ENCODE peak calls at places on chromosomes 13 and 19, in ten cellular contexts. One of them, this sample, is unnamed.

GRCh38 chr13:87123987-87124784 is 547.0 kb upstream of the SLITRK5 start:
- DNase-seq in cardiac muscle cell: peak; percentile 19
- DNase-seq in left lobe of liver: no peak
- DNase-seq in neural crest cell: no peak
- DNase-seq in NCI-H1092: no peak
- DNase-seq in NCI-H460: peak; percentile 71
- DNase-seq in GM04504: peak; percentile 36
- DNase-seq in EL: peak; percentile 0
- DNase-seq in fibroblast of lung: peak; percentile 100
- DNase-seq in CD8-positive, alpha-beta T cell: no peak
- DNase-seq in this sample: peak; percentile 29

GRCh38 chr13:98992355-98992754 is 14.5 kb upstream of the DOCK9 start:
- DNase-seq in GM04504: no peak
- DNase-seq in NCI-H1092: no peak
- DNase-seq in CD8-positive, alpha-beta T cell: no peak
- DNase-seq in fibroblast of lung: no peak
- DNase-seq in EL: no peak
- DNase-seq in cardiac muscle cell: no peak
- DNase-seq in left lobe of liver: no peak
- DNase-seq in NCI-H460: no peak
- DNase-seq in neural crest cell: no peak
- DNase-seq in this sample: no peak

GRCh38 chr13:27792393-27793218 is at the start of gene GSX1:
- DNase-seq in neural crest cell: peak; percentile 74
- DNase-seq in NCI-H460: peak; percentile 56
- DNase-seq in fibroblast of lung: peak; percentile 74
- DNase-seq in GM04504: peak; percentile 24
- DNase-seq in NCI-H1092: no peak
- DNase-seq in EL: peak; percentile 55
- DNase-seq in left lobe of liver: peak; percentile 57
- DNase-seq in CD8-positive, alpha-beta T cell: no peak
- DNase-seq in cardiac muscle cell: peak; percentile 95
- DNase-seq in this sample: peak; percentile 79

GRCh38 chr19:37874784-37875183 is 31.6 kb downstream of the WDR87 start:
- DNase-seq in left lobe of liver: no peak
- DNase-seq in EL: no peak
- DNase-seq in fibroblast of lung: peak; percentile 5
- DNase-seq in NCI-H1092: no peak
- DNase-seq in neural crest cell: no peak
- DNase-seq in NCI-H460: no peak
- DNase-seq in CD8-positive, alpha-beta T cell: no peak
- DNase-seq in GM04504: no peak
- DNase-seq in cardiac muscle cell: no peak
- DNase-seq in this sample: no peak

GRCh38 chr13:95239293-95239692 is 62.0 kb downstream of the ABCC4 start:
- DNase-seq in EL: no peak
- DNase-seq in left lobe of liver: no peak
- DNase-seq in NCI-H460: no peak
- DNase-seq in fibroblast of lung: peak; percentile 75
- DNase-seq in NCI-H1092: no peak
- DNase-seq in neural crest cell: no peak
- DNase-seq in cardiac muscle cell: no peak
- DNase-seq in GM04504: no peak
- DNase-seq in CD8-positive, alpha-beta T cell: no peak
- DNase-seq in this sample: no peak

GRCh38 chr13:98022210-98022609 is 68.7 kb downstream of the IPO5 start:
- DNase-seq in neural crest cell: no peak
- DNase-seq in left lobe of liver: no peak
- DNase-seq in NCI-H460: peak; percentile 4
- DNase-seq in fibroblast of lung: peak; percentile 80
- DNase-seq in NCI-H1092: peak; percentile 41
- DNase-seq in cardiac muscle cell: no peak
- DNase-seq in EL: peak; percentile 86
- DNase-seq in GM04504: peak; percentile 78
- DNase-seq in CD8-positive, alpha-beta T cell: no peak
- DNase-seq in this sample: peak; percentile 37

GRCh38 chr19:42176649-42176989 is 40.9 kb downstream of the DEDD2 start:
- DNase-seq in fibroblast of lung: no peak
- DNase-seq in GM04504: no peak
- DNase-seq in EL: no peak
- DNase-seq in CD8-positive, alpha-beta T cell: no peak
- DNase-seq in NCI-H460: no peak
- DNase-seq in neural crest cell: no peak
- DNase-seq in cardiac muscle cell: peak; percentile 67
- DNase-seq in NCI-H1092: no peak
- DNase-seq in left lobe of liver: no peak
- DNase-seq in this sample: no peak

GRCh38 chr19:42068756-42069571 is 1.0 kb downstream of the GRIK5 start:
- DNase-seq in EL: no peak
- DNase-seq in fibroblast of lung: no peak
- DNase-seq in neural crest cell: no peak
- DNase-seq in CD8-positive, alpha-beta T cell: no peak
- DNase-seq in left lobe of liver: no peak
- DNase-seq in GM04504: no peak
- DNase-seq in NCI-H1092: no peak
- DNase-seq in NCI-H460: no peak
- DNase-seq in cardiac muscle cell: no peak
- DNase-seq in this sample: no peak

GRCh38 chr13:31322702-31323101 is 122.9 kb downstream of the B3GLCT start:
- DNase-seq in cardiac muscle cell: no peak
- DNase-seq in CD8-positive, alpha-beta T cell: no peak
- DNase-seq in EL: no peak
- DNase-seq in fibroblast of lung: no peak
- DNase-seq in GM04504: no peak
- DNase-seq in left lobe of liver: no peak
- DNase-seq in NCI-H1092: no peak
- DNase-seq in neural crest cell: no peak
- DNase-seq in NCI-H460: no peak
- DNase-seq in this sample: no peak

GRCh38 chr19:1469936-1470863 is 8.8 kb downstream of the C19orf25 start:
- DNase-seq in fibroblast of lung: no peak
- DNase-seq in left lobe of liver: no peak
- DNase-seq in cardiac muscle cell: peak; percentile 48
- DNase-seq in neural crest cell: no peak
- DNase-seq in NCI-H1092: no peak
- DNase-seq in EL: peak; percentile 39
- DNase-seq in GM04504: no peak
- DNase-seq in NCI-H460: no peak
- DNase-seq in CD8-positive, alpha-beta T cell: peak; percentile 38
- DNase-seq in this sample: no peak

GRCh38 chr13:113468461-113469147 is 15.3 kb upstream of the ADPRHL1 start:
- DNase-seq in CD8-positive, alpha-beta T cell: no peak
- DNase-seq in cardiac muscle cell: no peak
- DNase-seq in neural crest cell: peak; percentile 30
- DNase-seq in EL: no peak
- DNase-seq in NCI-H1092: no peak
- DNase-seq in fibroblast of lung: no peak
- DNase-seq in left lobe of liver: no peak
- DNase-seq in NCI-H460: no peak
- DNase-seq in GM04504: no peak
- DNase-seq in this sample: no peak

GRCh38 chr19:52007436-52007804 is 591 bp downstream of the ZNF615 start:
- DNase-seq in NCI-H1092: no peak
- DNase-seq in fibroblast of lung: no peak
- DNase-seq in CD8-positive, alpha-beta T cell: no peak
- DNase-seq in NCI-H460: no peak
- DNase-seq in cardiac muscle cell: peak; percentile 23
- DNase-seq in left lobe of liver: no peak
- DNase-seq in neural crest cell: peak; percentile 3
- DNase-seq in EL: no peak
- DNase-seq in GM04504: no peak
- DNase-seq in this sample: no peak

GRCh38 chr13:75726313-75726712 is 90.2 kb downstream of the LMO7 start:
- DNase-seq in left lobe of liver: no peak
- DNase-seq in NCI-H1092: no peak
- DNase-seq in EL: no peak
- DNase-seq in cardiac muscle cell: no peak
- DNase-seq in fibroblast of lung: no peak
- DNase-seq in CD8-positive, alpha-beta T cell: no peak
- DNase-seq in GM04504: no peak
- DNase-seq in neural crest cell: no peak
- DNase-seq in NCI-H460: no peak
- DNase-seq in this sample: no peak

GRCh38 chr13:63206431-63206830 is 1790.8 kb upstream of the PCDH20 start:
- DNase-seq in CD8-positive, alpha-beta T cell: no peak
- DNase-seq in fibroblast of lung: peak; percentile 24
- DNase-seq in NCI-H460: no peak
- DNase-seq in neural crest cell: no peak
- DNase-seq in EL: peak; percentile 40
- DNase-seq in cardiac muscle cell: no peak
- DNase-seq in left lobe of liver: no peak
- DNase-seq in NCI-H1092: no peak
- DNase-seq in GM04504: no peak
- DNase-seq in this sample: no peak

GRCh38 chr13:113152894-113153809 is 5.3 kb upstream of the PROZ start:
- DNase-seq in fibroblast of lung: no peak
- DNase-seq in NCI-H460: no peak
- DNase-seq in CD8-positive, alpha-beta T cell: no peak
- DNase-seq in EL: no peak
- DNase-seq in neural crest cell: peak; percentile 36
- DNase-seq in left lobe of liver: peak; percentile 76
- DNase-seq in cardiac muscle cell: peak; percentile 71
- DNase-seq in GM04504: no peak
- DNase-seq in NCI-H1092: no peak
- DNase-seq in this sample: peak; percentile 24

GRCh38 chr13:30862707-30863106 is 43.4 kb upstream of the MEDAG start:
- DNase-seq in neural crest cell: no peak
- DNase-seq in fibroblast of lung: no peak
- DNase-seq in cardiac muscle cell: no peak
- DNase-seq in EL: no peak
- DNase-seq in left lobe of liver: no peak
- DNase-seq in CD8-positive, alpha-beta T cell: no peak
- DNase-seq in NCI-H460: no peak
- DNase-seq in GM04504: no peak
- DNase-seq in NCI-H1092: no peak
- DNase-seq in this sample: no peak

GRCh38 chr13:102710261-102710679 is 15.4 kb upstream of the METTL21C start:
- DNase-seq in fibroblast of lung: peak; percentile 40
- DNase-seq in CD8-positive, alpha-beta T cell: no peak
- DNase-seq in EL: no peak
- DNase-seq in cardiac muscle cell: peak; percentile 7
- DNase-seq in GM04504: peak; percentile 84
- DNase-seq in neural crest cell: no peak
- DNase-seq in NCI-H460: no peak
- DNase-seq in left lobe of liver: no peak
- DNase-seq in NCI-H1092: no peak
- DNase-seq in this sample: no peak

GRCh38 chr19:30799854-30800755 is 427.9 kb downstream of the ZNF536 start:
- DNase-seq in neural crest cell: peak; percentile 59
- DNase-seq in left lobe of liver: no peak
- DNase-seq in CD8-positive, alpha-beta T cell: no peak
- DNase-seq in cardiac muscle cell: peak; percentile 75
- DNase-seq in fibroblast of lung: no peak
- DNase-seq in GM04504: no peak
- DNase-seq in EL: no peak
- DNase-seq in NCI-H1092: no peak
- DNase-seq in NCI-H460: no peak
- DNase-seq in this sample: peak; percentile 69

GRCh38 chr13:20960663-20961309 is 58.2 kb upstream of the XPO4 start:
- DNase-seq in NCI-H460: no peak
- DNase-seq in left lobe of liver: peak; percentile 49
- DNase-seq in fibroblast of lung: no peak
- DNase-seq in cardiac muscle cell: no peak
- DNase-seq in neural crest cell: no peak
- DNase-seq in EL: no peak
- DNase-seq in CD8-positive, alpha-beta T cell: no peak
- DNase-seq in NCI-H1092: no peak
- DNase-seq in GM04504: no peak
- DNase-seq in this sample: no peak

GRCh38 chr13:25733061-25733491 is 318.7 kb downstream of the SHISA2 start:
- DNase-seq in CD8-positive, alpha-beta T cell: no peak
- DNase-seq in neural crest cell: no peak
- DNase-seq in GM04504: no peak
- DNase-seq in cardiac muscle cell: no peak
- DNase-seq in left lobe of liver: no peak
- DNase-seq in NCI-H1092: no peak
- DNase-seq in NCI-H460: no peak
- DNase-seq in fibroblast of lung: no peak
- DNase-seq in EL: peak; percentile 74
- DNase-seq in this sample: no peak

GRCh38 chr19:50829801-50830200 is 3.6 kb downstream of the KLK15 start:
- DNase-seq in cardiac muscle cell: no peak
- DNase-seq in GM04504: no peak
- DNase-seq in NCI-H1092: no peak
- DNase-seq in EL: no peak
- DNase-seq in NCI-H460: no peak
- DNase-seq in fibroblast of lung: no peak
- DNase-seq in neural crest cell: no peak
- DNase-seq in left lobe of liver: no peak
- DNase-seq in CD8-positive, alpha-beta T cell: no peak
- DNase-seq in this sample: no peak